ENCODE peak calls at places on chromosomes 4 and X, in eight cellular contexts. X is CD8-positive, alpha-beta T cell; R is body of pancreas; S is left colon; G is activated CD8-positive, alpha-beta T cell treated with anti-CD3 and anti-CD28 coated beads for 36 hours; B is GM12878; A is heart right ventricle; D is PC-3. K is an unnamed sample.

GRCh38 chr4:128776794-128777216 is 32.7 kb upstream of the JADE1 start:
- ATAC-seq in X (no peak), R (no peak), S (no peak), G (no peak), B (no peak), A (no peak), D (peak), K (no peak)

GRCh38 chr4:188408244-188409067 is 269.2 kb downstream of the TRIML1 start:
- ATAC-seq in X (no peak), R (no peak), S (no peak), G (no peak), B (no peak), A (no peak), D (no peak), K (no peak)

GRCh38 chr4:15110120-15110571 is 107.9 kb downstream of the CPEB2 start:
- ATAC-seq in X (no peak), R (no peak), S (peak), G (no peak), B (no peak), A (no peak), D (no peak), K (no peak)

GRCh38 chrX:40151211-40152172 is 53.7 kb upstream of the BCOR start:
- ATAC-seq in X (no peak), R (no peak), S (no peak), G (no peak), B (no peak), A (no peak), D (peak), K (no peak)

GRCh38 chr4:120286813-120287212 is 220.2 kb upstream of the MAD2L1 start:
- ATAC-seq in X (no peak), R (no peak), S (no peak), G (no peak), B (no peak), A (no peak), D (no peak), K (no peak)

GRCh38 chrX:7191681-7192110 is 43.7 kb upstream of the PUDP start:
- ATAC-seq in X (no peak), R (no peak), S (peak), G (no peak), B (peak), A (no peak), D (peak), K (no peak)

GRCh38 chr4:41214158-41215146 is at the start of gene APBB2:
- ATAC-seq in X (no peak), R (peak), S (peak), G (peak), B (peak), A (peak), D (peak), K (peak)

GRCh38 chr4:184506527-184507121 is 32.3 kb upstream of the IRF2 start:
- ATAC-seq in X (peak), R (no peak), S (no peak), G (peak), B (peak), A (no peak), D (peak), K (no peak)

GRCh38 chr4:123235431-123235830 is 161.2 kb upstream of the SPRY1 start:
- ATAC-seq in X (no peak), R (no peak), S (no peak), G (no peak), B (no peak), A (no peak), D (no peak), K (no peak)

GRCh38 chr4:151709587-151709986 is 51.2 kb downstream of the GATB start:
- ATAC-seq in X (no peak), R (no peak), S (no peak), G (no peak), B (no peak), A (no peak), D (no peak), K (no peak)

GRCh38 chrX:103628386-103629290 is at the start of gene TCEAL1:
- ATAC-seq in X (peak), R (peak), S (peak), G (peak), B (peak), A (peak), D (peak), K (peak)

GRCh38 chr4:52545099-52546069 is 113.7 kb downstream of the USP46 start:
- ATAC-seq in X (peak), R (peak), S (peak), G (peak), B (peak), A (peak), D (peak), K (peak)

GRCh38 chrX:44435047-44435446 is 91.6 kb upstream of the EFHC2 start:
- ATAC-seq in X (no peak), R (no peak), S (no peak), G (no peak), B (no peak), A (no peak), D (no peak), K (no peak)

GRCh38 chr4:40525811-40526598 is 103.7 kb downstream of the RBM47 start:
- ATAC-seq in X (no peak), R (peak), S (peak), G (no peak), B (no peak), A (peak), D (peak), K (peak)

GRCh38 chr4:158020734-158021346 is 152.0 kb downstream of the GASK1B start:
- ATAC-seq in X (no peak), R (peak), S (no peak), G (no peak), B (no peak), A (no peak), D (peak), K (no peak)

GRCh38 chr4:24777528-24777927 is 17.8 kb upstream of the SOD3 start:
- ATAC-seq in X (no peak), R (no peak), S (no peak), G (no peak), B (no peak), A (no peak), D (no peak), K (no peak)

GRCh38 chrX:129782015-129782495 is 2.3 kb downstream of the SASH3 start:
- ATAC-seq in X (no peak), R (no peak), S (no peak), G (no peak), B (no peak), A (no peak), D (no peak), K (no peak)

GRCh38 chrX:5726246-5726645 is 502.4 kb downstream of the NLGN4X start:
- ATAC-seq in X (no peak), R (no peak), S (no peak), G (no peak), B (no peak), A (no peak), D (no peak), K (peak)

GRCh38 chr4:142696334-142697122 is 149.6 kb downstream of the INPP4B start:
- ATAC-seq in X (peak), R (no peak), S (peak), G (peak), B (peak), A (peak), D (peak), K (no peak)

GRCh38 chrX:108323751-108324150 is 114.5 kb downstream of the COL4A6 start:
- ATAC-seq in X (no peak), R (no peak), S (no peak), G (no peak), B (no peak), A (no peak), D (no peak), K (no peak)

GRCh38 chr4:88880501-88881226 is 176.3 kb downstream of the FAM13A start:
- ATAC-seq in X (no peak), R (no peak), S (peak), G (no peak), B (no peak), A (peak), D (no peak), K (no peak)

GRCh38 chr4:88940506-88940905 is 116.5 kb downstream of the FAM13A start:
- ATAC-seq in X (peak), R (no peak), S (no peak), G (peak), B (no peak), A (no peak), D (no peak), K (no peak)

GRCh38 chr4:76125816-76126215 is 22.4 kb downstream of the NUP54 start:
- ATAC-seq in X (no peak), R (no peak), S (no peak), G (no peak), B (no peak), A (no peak), D (no peak), K (no peak)

K was measured in gastroesophageal sphincter.